ENCODE peak calls at places on chromosomes 13 and 19, in nine cellular contexts. C is endodermal cell, S is stomach, A is IMR-90, K is right lobe of liver, L is psoas muscle, Y is body of pancreas, E is OCI-LY7, X is GM23338. R is an unnamed sample.
A peak's percentile ranks its signal among the peaks of the same experiment; 100 is the strongest.

GRCh38 chr13:85141425-85141824 is 657.8 kb downstream of the SLITRK6 start:
- DNase-seq in L (no peak), K (no peak), C (no peak), X (peak; percentile 13), E (no peak), S (no peak), A (no peak), Y (no peak), R (no peak)

GRCh38 chr13:105346141-105346766 is 1189.2 kb downstream of the EFNB2 start:
- DNase-seq in S (no peak), X (no peak), Y (no peak), A (peak; percentile 90), L (no peak), E (no peak), C (no peak), K (no peak), R (no peak)

GRCh38 chr13:99617474-99618255 is 116.4 kb downstream of the TM9SF2 start:
- DNase-seq in K (peak; percentile 66), C (peak; percentile 85), A (peak; percentile 38), Y (no peak), L (no peak), X (peak; percentile 89), E (peak; percentile 17), S (no peak), R (peak; percentile 73)

GRCh38 chr19:3721131-3721899 is 13.1 kb downstream of the TJP3 start:
- DNase-seq in A (peak; percentile 75), X (peak; percentile 98), C (peak; percentile 99), Y (peak; percentile 96), L (peak; percentile 85), E (peak; percentile 85), S (peak; percentile 98), K (peak; percentile 77), R (peak; percentile 88)

GRCh38 chr19:6803036-6803404 is 30.5 kb downstream of the VAV1 start:
- DNase-seq in Y (peak; percentile 13), K (no peak), X (peak; percentile 3), S (no peak), C (no peak), L (no peak), A (no peak), E (peak; percentile 64), R (no peak)

GRCh38 chr19:19274146-19274545 is 1.0 kb upstream of the TM6SF2 start:
- DNase-seq in C (peak; percentile 48), X (no peak), E (no peak), S (no peak), K (no peak), A (no peak), Y (no peak), L (no peak), R (no peak)

GRCh38 chr19:18300930-18301717 is 19.7 kb upstream of the JUND start:
- DNase-seq in L (peak; percentile 97), Y (peak; percentile 60), C (peak; percentile 54), A (peak; percentile 62), S (peak; percentile 86), X (no peak), K (peak; percentile 96), E (no peak), R (peak; percentile 88)

GRCh38 chr19:52453324-52454094 is at the start of gene ZNF578:
- DNase-seq in A (peak; percentile 84), E (no peak), S (peak; percentile 43), K (peak; percentile 46), X (peak; percentile 90), L (peak; percentile 88), Y (peak; percentile 71), C (no peak), R (peak; percentile 87)

GRCh38 chr13:32195713-32196112 is 119.5 kb downstream of the ZAR1L start:
- DNase-seq in A (no peak), Y (no peak), L (no peak), C (no peak), E (no peak), X (no peak), S (no peak), K (no peak), R (no peak)

GRCh38 chr13:110161112-110161897 is 145.7 kb downstream of the COL4A1 start:
- DNase-seq in E (no peak), Y (peak; percentile 60), K (peak; percentile 48), X (no peak), S (no peak), A (no peak), L (no peak), C (peak; percentile 15), R (peak; percentile 60)

GRCh38 chr13:80939581-80939980 is 598.7 kb upstream of the SPRY2 start:
- DNase-seq in X (peak; percentile 4), Y (no peak), E (no peak), L (no peak), S (no peak), K (no peak), A (no peak), C (peak; percentile 64), R (no peak)

GRCh38 chr19:35381926-35382325 is 11.1 kb downstream of the GPR42 start:
- DNase-seq in A (no peak), C (peak; percentile 5), X (no peak), E (no peak), S (no peak), L (no peak), K (no peak), Y (no peak), R (no peak)

GRCh38 chr19:4606921-4607678 is 32.2 kb upstream of the TNFAIP8L1 start:
- DNase-seq in A (no peak), S (no peak), Y (peak; percentile 76), X (peak; percentile 78), E (no peak), C (peak; percentile 81), L (peak; percentile 69), K (peak; percentile 84), R (peak; percentile 46)

GRCh38 chr19:2215281-2215751 is 20.8 kb downstream of the PLEKHJ1 start:
- DNase-seq in A (no peak), L (no peak), K (no peak), C (peak; percentile 84), S (no peak), Y (no peak), X (peak; percentile 47), E (no peak), R (no peak)

GRCh38 chr19:411723-412355 is 2.9 kb upstream of the C2CD4C start:
- DNase-seq in Y (no peak), E (no peak), A (no peak), L (peak; percentile 40), S (no peak), X (no peak), C (peak; percentile 56), K (peak; percentile 39), R (no peak)

GRCh38 chr13:92510416-92510815 is 716.2 kb upstream of the GPC6 start:
- DNase-seq in E (peak; percentile 4), A (peak; percentile 75), S (no peak), L (no peak), C (no peak), Y (no peak), X (peak; percentile 28), K (no peak), R (no peak)

GRCh38 chr13:100694722-100695644 is 20.4 kb upstream of the TMTC4 start:
- DNase-seq in Y (peak; percentile 32), A (peak; percentile 38), K (no peak), L (no peak), S (peak; percentile 53), E (no peak), C (peak; percentile 89), X (peak; percentile 87), R (no peak)

GRCh38 chr13:110705356-110705825 is 525 bp downstream of the CARS2 start:
- DNase-seq in K (no peak), A (no peak), C (no peak), E (no peak), L (no peak), X (no peak), S (no peak), Y (no peak), R (no peak)

GRCh38 chr19:36572593-36573019 is 486 bp downstream of the ZNF529 start:
- DNase-seq in C (no peak), K (no peak), S (no peak), X (peak; percentile 15), A (no peak), L (no peak), Y (no peak), E (no peak), R (no peak)
- H3K27ac ChIP-seq in C (peak overlapping the region; percentile 81), K (peak overlapping the region; percentile 41), S (peak overlapping the region; percentile 86), X (peak overlapping the region; percentile 85), A (peak overlapping the region; percentile 53), L (peak overlapping the region; percentile 91), Y (peak overlapping the region; percentile 86), E (peak overlapping the region; percentile 35), R (peak overlapping the region; percentile 25)

GRCh38 chr19:54164369-54165068 is 5.0 kb upstream of the LENG1 start:
- DNase-seq in X (peak; percentile 97), K (no peak), L (peak; percentile 73), Y (peak; percentile 75), C (peak; percentile 99), A (peak; percentile 22), S (peak; percentile 88), E (no peak), R (no peak)
- H3K4me1 ChIP-seq in X (peaks cover 5% of the 10 kb centered on the region), K (no peaks in the 10 kb centered on the region), L (peaks cover 18% of the 10 kb centered on the region), Y (peaks cover 36% of the 10 kb centered on the region), C (no peaks in the 10 kb centered on the region), A (peaks cover 6% of the 10 kb centered on the region), S (peaks cover 50% of the 10 kb centered on the region), E (peaks cover 18% of the 10 kb centered on the region), R (no peaks in the 10 kb centered on the region)

DNA sequence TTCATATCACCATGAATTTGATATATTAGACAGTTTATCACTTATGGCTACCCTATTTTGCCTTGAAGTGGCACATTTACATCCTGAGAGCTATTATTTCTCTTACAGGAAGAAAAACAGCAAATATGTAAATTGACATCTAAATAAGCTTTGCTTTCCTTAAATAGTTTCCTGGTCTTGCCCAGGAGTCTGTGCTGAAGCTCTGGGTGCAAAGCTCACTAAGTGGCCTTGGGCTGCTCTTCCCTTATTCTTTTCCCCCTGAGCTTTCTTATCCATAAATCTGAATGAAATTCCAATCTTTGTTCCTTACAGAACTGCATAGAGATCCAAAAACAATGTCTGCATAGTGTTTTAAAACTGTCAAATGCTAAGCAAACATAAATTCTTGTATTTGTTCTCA is 56.3 kb downstream of the TNFSF13B start:
- DNase-seq in K (no peak), Y (no peak), S (no peak), L (no peak), C (no peak), A (no peak), X (no peak), E (peak; percentile 4), R (no peak)
- H3K27ac ChIP-seq in K (no peak overlapping the region), Y (no peak overlapping the region), S (no peak overlapping the region), L (no peak overlapping the region), C (no peak overlapping the region), A (no peak overlapping the region), X (no peak overlapping the region), E (peak overlapping the region; percentile 30), R (no peak overlapping the region)

GRCh38 chr19:42561512-42561911 is 33.2 kb downstream of the CEACAM8 start:
- DNase-seq in L (no peak), K (no peak), Y (no peak), C (no peak), E (no peak), A (no peak), X (peak; percentile 9), S (no peak), R (no peak)

GRCh38 chr19:42555317-42555716 is 27.0 kb upstream of the CEACAM1 start:
- DNase-seq in S (no peak), A (no peak), E (no peak), L (no peak), X (peak; percentile 52), C (peak; percentile 64), Y (peak; percentile 17), K (no peak), R (no peak)

GRCh38 chr19:42555801-42556200 is 27.5 kb upstream of the CEACAM1 start:
- DNase-seq in K (no peak), L (no peak), X (no peak), A (no peak), Y (no peak), E (no peak), S (no peak), C (no peak), R (no peak)

GRCh38 chr19:42563352-42564210 is 31.1 kb downstream of the CEACAM8 start:
- DNase-seq in K (no peak), A (peak; percentile 39), E (peak; percentile 58), Y (peak; percentile 50), C (peak; percentile 79), X (peak; percentile 87), S (peak; percentile 29), L (no peak), R (peak; percentile 34)

GRCh38 chr19:42560731-42561130 is 32.5 kb upstream of the CEACAM1 start:
- DNase-seq in K (no peak), S (no peak), E (no peak), L (no peak), C (no peak), Y (no peak), A (no peak), X (no peak), R (no peak)
- H3K4me1 ChIP-seq in K (no peaks in the 10 kb centered on the region), S (no peaks in the 10 kb centered on the region), E (no peaks in the 10 kb centered on the region), L (peaks cover 6% of the 10 kb centered on the region), C (no peaks in the 10 kb centered on the region), Y (no peaks in the 10 kb centered on the region), A (no peaks in the 10 kb centered on the region), X (peaks cover 28% of the 10 kb centered on the region), R (peaks cover 6% of the 10 kb centered on the region)

R was measured in right cardiac atrium.